ENCODE peak calls at places on chromosomes 13 and 19, in ten cellular contexts. T, R, V, C, L, F, I, N, Z and Y are unnamed samples.

GRCh38 chr13:25116044-25116443 is 20.1 kb downstream of the PABPC3 start:
- DNase-seq in T (no peak), R (no peak), V (no peak), C (no peak), L (no peak), F (no peak), I (no peak), N (no peak), Z (no peak), Y (no peak)

GRCh38 chr13:49063526-49063925 is 87.8 kb downstream of the FNDC3A start:
- DNase-seq in T (peak), R (no peak), V (no peak), C (no peak), L (no peak), F (no peak), I (no peak), N (no peak), Z (no peak), Y (no peak)

GRCh38 chr19:32349724-32350475 is 4.5 kb downstream of the ZNF507 start:
- DNase-seq in T (peak), R (no peak), V (no peak), C (no peak), L (no peak), F (no peak), I (no peak), N (no peak), Z (peak), Y (no peak)

GRCh38 chr19:39277598-39277997 is 9.4 kb downstream of the IFNL2 start:
- DNase-seq in T (no peak), R (no peak), V (no peak), C (no peak), L (no peak), F (no peak), I (no peak), N (no peak), Z (peak), Y (no peak)

GRCh38 chr19:1438035-1438932 is at the start of gene RPS15:
- DNase-seq in T (peak), R (peak), V (peak), C (peak), L (peak), F (peak), I (peak), N (peak), Z (peak), Y (peak)

GRCh38 chr13:32660227-32660626 is 74.0 kb downstream of the PDS5B start:
- DNase-seq in T (no peak), R (no peak), V (no peak), C (no peak), L (no peak), F (no peak), I (no peak), N (no peak), Z (no peak), Y (no peak)

GRCh38 chr13:75771818-75772217 is 135.7 kb downstream of the LMO7 start:
- DNase-seq in T (peak), R (no peak), V (no peak), C (no peak), L (no peak), F (no peak), I (no peak), N (no peak), Z (peak), Y (peak)

GRCh38 chr19:19132912-19133311 is 5.4 kb downstream of the TMEM161A start:
- DNase-seq in T (no peak), R (no peak), V (no peak), C (no peak), L (no peak), F (no peak), I (no peak), N (no peak), Z (no peak), Y (no peak)

GRCh38 chr13:27792393-27793218 is at the start of gene GSX1:
- DNase-seq in T (peak), R (no peak), V (no peak), C (no peak), L (no peak), F (peak), I (peak), N (peak), Z (peak), Y (peak)

GRCh38 chr19:4455742-4456565 is 1.6 kb downstream of the UBXN6 start:
- DNase-seq in T (peak), R (no peak), V (no peak), C (peak), L (peak), F (no peak), I (no peak), N (no peak), Z (peak), Y (no peak)

GRCh38 chr19:1672038-1672768 is 19.8 kb upstream of the TCF3 start:
- DNase-seq in T (peak), R (peak), V (no peak), C (no peak), L (no peak), F (peak), I (peak), N (peak), Z (no peak), Y (no peak)

GRCh38 chr13:111209613-111210012 is 94.5 kb downstream of the ARHGEF7 start:
- DNase-seq in T (no peak), R (no peak), V (no peak), C (no peak), L (no peak), F (no peak), I (no peak), N (no peak), Z (no peak), Y (peak)

GRCh38 chr13:28530729-28531194 is 35.8 kb upstream of the FLT1 start:
- DNase-seq in T (peak), R (no peak), V (no peak), C (no peak), L (no peak), F (no peak), I (peak), N (no peak), Z (no peak), Y (peak)

GRCh38 chr19:40282920-40283319 is 2.2 kb downstream of the AKT2 start:
- DNase-seq in T (peak), R (no peak), V (no peak), C (no peak), L (no peak), F (no peak), I (no peak), N (no peak), Z (no peak), Y (no peak)

GRCh38 chr19:40193587-40193849 is 2.3 kb downstream of the MAP3K10 start:
- DNase-seq in T (peak), R (no peak), V (no peak), C (no peak), L (no peak), F (no peak), I (no peak), N (no peak), Z (no peak), Y (no peak)